ENCODE peak calls at places on chromosomes 2 and 18, in five cellular contexts. I is GM12878, Y is K562, M is HepG2, A is H1. U is an unnamed sample.
A peak's percentile ranks its signal among the peaks of the same experiment; 100 is the strongest.

GRCh38 chr2:219035942-219036341 is 5.4 kb downstream of the CFAP65 start:
- DNase-seq in I (no peak), Y (no peak), M (no peak), A (no peak), U (peak; percentile 14)

GRCh38 chr18:468841-469796 is 31.4 kb downstream of the COLEC12 start:
- DNase-seq in I (no peak), Y (no peak), M (peak; percentile 16), A (no peak), U (no peak)

GRCh38 chr2:213034578-213034977 is 116.8 kb downstream of the IKZF2 start:
- DNase-seq in I (no peak), Y (no peak), M (no peak), A (no peak), U (no peak)

GRCh38 chr2:219457784-219458369 is 23.2 kb downstream of the SPEG start:
- DNase-seq in I (no peak), Y (peak; percentile 28), M (no peak), A (no peak), U (peak; percentile 36)

GRCh38 chr2:111671426-111672150 is 212.4 kb downstream of the ANAPC1 start:
- DNase-seq in I (no peak), Y (no peak), M (peak; percentile 33), A (no peak), U (no peak)

GRCh38 chr2:111898703-111899514 is 502 bp downstream of the MERTK start:
- DNase-seq in I (no peak), Y (peak; percentile 12), M (no peak), A (no peak), U (peak; percentile 57)

GRCh38 chr2:70688427-70688826 is 79.6 kb downstream of the ADD2 start:
- DNase-seq in I (no peak), Y (no peak), M (no peak), A (no peak), U (no peak)

GRCh38 chr2:97713296-97714083 is at the start of gene ZAP70:
- DNase-seq in I (no peak), Y (no peak), M (peak; percentile 24), A (no peak), U (no peak)

GRCh38 chr2:9065901-9066300 is 62.4 kb upstream of the MBOAT2 start:
- DNase-seq in I (no peak), Y (no peak), M (no peak), A (no peak), U (no peak)

GRCh38 chr18:22914633-22915032 is 18.5 kb upstream of the RBBP8 start:
- DNase-seq in I (no peak), Y (no peak), M (peak; percentile 34), A (no peak), U (no peak)

GRCh38 chr2:230908094-230908594 is 16.9 kb downstream of the GPR55 start:
- DNase-seq in I (no peak), Y (no peak), M (no peak), A (no peak), U (no peak)

GRCh38 chr2:232893834-232894233 is 23.8 kb downstream of the SNORC start:
- DNase-seq in I (no peak), Y (no peak), M (no peak), A (no peak), U (no peak)

GRCh38 chr18:54961868-54962267 is 2.6 kb upstream of the CCDC68 start:
- DNase-seq in I (no peak), Y (no peak), M (no peak), A (no peak), U (no peak)

GRCh38 chr2:108632332-108632712 is 87.0 kb upstream of the RANBP2 start:
- DNase-seq in I (no peak), Y (no peak), M (no peak), A (no peak), U (no peak)

GRCh38 chr2:31523871-31524492 is 56.8 kb downstream of the SRD5A2 start:
- DNase-seq in I (no peak), Y (peak; percentile 37), M (peak; percentile 56), A (no peak), U (peak; percentile 73)

GRCh38 chr18:74990563-74991081 is 218.3 kb downstream of the PTGR3 start:
- DNase-seq in I (no peak), Y (no peak), M (no peak), A (no peak), U (no peak)

GRCh38 chr2:69012310-69013122 is 463 bp upstream of the ANTXR1 start:
- DNase-seq in I (no peak), Y (peak; percentile 68), M (peak; percentile 66), A (no peak), U (no peak)

GRCh38 chr2:46534589-46534988 is 55.2 kb downstream of the TMEM247 start:
- DNase-seq in I (no peak), Y (no peak), M (no peak), A (no peak), U (no peak)

GRCh38 chr2:57886196-57886786 is 160.3 kb upstream of the VRK2 start:
- DNase-seq in I (no peak), Y (no peak), M (no peak), A (no peak), U (no peak)

GRCh38 chr2:140654565-140654964 is 1476.3 kb downstream of the LRP1B start:
- DNase-seq in I (no peak), Y (no peak), M (no peak), A (no peak), U (no peak)

GRCh38 chr2:140648390-140648789 is 1482.4 kb downstream of the LRP1B start:
- DNase-seq in I (no peak), Y (no peak), M (no peak), A (no peak), U (no peak)

DNA sequence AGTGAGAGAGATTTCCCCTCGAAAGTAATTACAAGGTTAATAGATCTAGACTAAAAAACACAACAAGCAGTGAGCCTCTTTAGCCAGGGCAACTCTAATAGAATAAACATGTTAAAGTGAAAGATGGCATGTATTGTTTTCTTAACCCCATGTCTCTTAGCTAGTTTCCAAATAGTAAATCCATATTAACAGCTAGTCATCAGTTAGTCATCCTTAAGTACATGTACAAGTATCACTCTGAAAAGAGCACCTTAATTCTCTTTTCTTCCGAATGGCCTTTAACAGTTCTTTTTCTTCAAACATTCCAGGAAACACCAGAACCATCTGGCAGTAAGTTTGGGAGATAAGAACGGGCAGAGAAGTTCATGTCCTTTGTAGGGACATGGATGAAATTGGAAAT is 1480.0 kb downstream of the LRP1B start:
- DNase-seq in I (no peak), Y (no peak), M (no peak), A (no peak), U (no peak)
- TF ChIP-seq ATF3 in I (no peak), Y (no peak), M (no peak), A (no peak), U (no peak)

GRCh38 chr18:44916429-44917183 is 235.9 kb downstream of the SETBP1 start:
- DNase-seq in I (no peak), Y (no peak), M (no peak), A (no peak), U (no peak)

GRCh38 chr18:44914028-44914427 is 233.3 kb downstream of the SETBP1 start:
- DNase-seq in I (no peak), Y (no peak), M (no peak), A (no peak), U (no peak)

GRCh38 chr18:44915213-44915612 is 234.5 kb downstream of the SETBP1 start:
- DNase-seq in I (no peak), Y (no peak), M (no peak), A (no peak), U (no peak)

GRCh38 chr18:44917184-44917864 is 236.6 kb downstream of the SETBP1 start:
- DNase-seq in I (no peak), Y (no peak), M (no peak), A (no peak), U (no peak)

DNA sequence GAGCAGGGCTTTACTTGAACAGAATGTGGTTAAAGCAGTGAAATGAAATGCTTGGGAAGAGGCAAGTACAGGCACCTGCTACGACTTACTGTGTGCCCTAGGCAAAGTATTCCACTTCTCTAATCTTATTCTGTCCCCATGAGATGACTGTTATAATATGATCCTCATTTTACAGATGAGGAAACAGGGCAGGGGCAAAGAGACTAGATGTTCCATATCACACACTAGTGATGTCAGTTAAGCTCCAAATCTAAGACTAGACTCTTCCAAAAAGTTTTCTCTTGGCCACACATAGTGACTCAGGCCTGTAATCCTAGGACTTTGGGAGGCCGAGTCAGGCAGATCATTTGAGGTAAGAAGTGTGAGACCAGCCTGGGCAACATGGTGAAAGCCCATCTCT is 235.0 kb downstream of the SETBP1 start:
- DNase-seq in I (no peak), Y (no peak), M (no peak), A (no peak), U (no peak)
- TF ChIP-seq CTCF in I (no peak), Y (no peak), M (no peak), A (no peak), U (no peak)

DNA sequence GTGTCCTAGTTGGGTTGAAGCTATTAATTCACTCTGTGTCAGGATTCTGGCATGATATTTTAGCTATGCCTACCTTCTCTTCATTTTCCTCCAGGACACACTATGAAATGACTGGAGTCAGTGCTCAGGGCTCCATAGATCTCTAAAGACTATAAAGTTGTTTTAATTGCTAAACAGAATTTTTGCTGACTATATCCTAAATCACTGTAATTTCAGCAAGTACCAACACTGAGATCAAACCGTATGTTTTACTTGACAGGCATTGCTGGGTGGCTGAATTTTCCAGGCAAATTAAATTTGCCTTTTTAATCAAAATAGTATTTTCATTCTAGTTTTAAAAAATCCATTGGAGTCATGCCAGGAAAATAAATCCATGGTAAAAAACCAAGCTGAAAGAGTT is 138.1 kb downstream of the LRP1B start:
- DNase-seq in I (no peak), Y (no peak), M (no peak), A (no peak), U (no peak)
- TF ChIP-seq CREB1 in I (no peak), Y (no peak), M (no peak), A (no peak), U (no peak)

DNA sequence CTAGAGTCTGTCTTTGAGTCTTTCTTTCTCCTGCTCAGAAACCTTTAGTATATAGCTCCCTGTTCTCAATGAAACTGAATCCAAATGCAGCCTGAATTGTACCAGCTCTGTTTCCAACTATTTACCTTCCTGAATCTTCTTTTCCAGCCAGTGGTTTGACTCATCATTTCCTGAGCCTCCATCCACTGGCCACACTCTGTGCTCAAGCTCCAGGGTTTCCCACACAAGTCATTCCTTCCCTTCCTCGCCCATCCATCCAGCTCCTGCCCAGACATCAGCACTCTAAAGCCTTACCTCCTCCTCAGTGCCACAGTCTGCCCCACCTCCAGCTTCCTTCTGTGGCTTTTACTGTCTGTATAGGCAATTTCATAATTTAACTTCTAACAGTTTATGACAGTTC is 233.6 kb upstream of the RASGRP3 start:
- DNase-seq in I (no peak), Y (no peak), M (no peak), A (no peak), U (no peak)
- TF ChIP-seq ATF3 in I (no peak), Y (no peak), M (no peak), A (no peak), U (no peak)

GRCh38 chr2:215361876-215362561 is 50.2 kb downstream of the ATIC start:
- DNase-seq in I (no peak), Y (no peak), M (no peak), A (no peak), U (no peak)

GRCh38 chr2:215361211-215361875 is 49.5 kb downstream of the ATIC start:
- DNase-seq in I (no peak), Y (no peak), M (no peak), A (no peak), U (no peak)

GRCh38 chr2:215363039-215363438 is 51.2 kb downstream of the ATIC start:
- DNase-seq in I (no peak), Y (no peak), M (no peak), A (no peak), U (no peak)

GRCh38 chr2:215363461-215364156 is 51.8 kb downstream of the ATIC start:
- DNase-seq in I (no peak), Y (no peak), M (no peak), A (no peak), U (no peak)

GRCh38 chr2:215362562-215362904 is 50.7 kb downstream of the ATIC start:
- DNase-seq in I (no peak), Y (no peak), M (no peak), A (no peak), U (no peak)
- TF ChIP-seq CTCF in I (no peak), Y (no peak), M (no peak), A (no peak), U (no peak)